ENCODE peak calls at places on chromosome 3, in nine cellular contexts. D, Z, X, B, C, R, U, O and E are unnamed samples.

GRCh38 chr3:30012941-30013543 is 593.4 kb upstream of the TGFBR2 start:
- DNase-seq in C (peak), R (peak), X (peak), Z (peak), D (peak), B (peak), U (peak), O (no peak), E (peak)

GRCh38 chr3:174219738-174220137 is 639.4 kb upstream of the NAALADL2 start:
- DNase-seq in B (no peak), R (no peak), D (peak), O (no peak), C (no peak), X (peak), U (no peak), Z (no peak), E (no peak)

GRCh38 chr3:145798691-145799550 is 362.1 kb downstream of the PLOD2 start:
- DNase-seq in U (peak), D (peak), C (no peak), B (no peak), O (no peak), R (no peak), X (no peak), Z (no peak), E (no peak)

GRCh38 chr3:117853923-117854322 is 1144.3 kb downstream of the TUSC7 start:
- DNase-seq in X (peak), O (no peak), B (no peak), C (no peak), D (no peak), U (peak), Z (no peak), R (peak), E (peak)

GRCh38 chr3:58093573-58094195 is 85.5 kb downstream of the FLNB start:
- DNase-seq in U (peak), O (no peak), X (no peak), B (no peak), R (no peak), C (no peak), D (no peak), Z (no peak), E (peak)

GRCh38 chr3:2218375-2218774 is 119.7 kb downstream of the CNTN4 start:
- DNase-seq in R (no peak), X (no peak), B (no peak), C (no peak), O (no peak), Z (no peak), U (no peak), D (no peak), E (no peak)

GRCh38 chr3:148614463-148614862 is 83.2 kb upstream of the AGTR1 start:
- DNase-seq in R (no peak), D (peak), Z (no peak), B (no peak), O (no peak), X (peak), U (no peak), C (no peak), E (no peak)

GRCh38 chr3:51673802-51674654 is 3.0 kb downstream of the TEX264 start:
- DNase-seq in C (no peak), R (no peak), Z (no peak), O (no peak), X (no peak), U (no peak), D (no peak), B (no peak), E (no peak)

GRCh38 chr3:70999730-71000129 is 583.8 kb downstream of the FOXP1 start:
- DNase-seq in O (no peak), X (no peak), D (no peak), R (peak), Z (no peak), U (peak), C (no peak), B (no peak), E (peak)

GRCh38 chr3:171904829-171905228 is 61.7 kb downstream of the TMEM212 start:
- DNase-seq in D (no peak), Z (no peak), C (no peak), B (no peak), O (no peak), U (peak), X (no peak), R (no peak), E (no peak)

GRCh38 chr3:8324727-8325126 is 176.9 kb upstream of the LMCD1 start:
- DNase-seq in B (peak), D (peak), C (peak), U (peak), Z (no peak), O (peak), R (peak), X (no peak), E (peak)

GRCh38 chr3:57105585-57105984 is 45.1 kb downstream of the SPATA12 start:
- DNase-seq in O (no peak), X (no peak), R (no peak), B (no peak), C (no peak), Z (no peak), U (no peak), D (no peak), E (no peak)

GRCh38 chr3:45507820-45508317 is 86.7 kb upstream of the LIMD1 start:
- DNase-seq in D (peak), Z (no peak), R (no peak), U (peak), B (no peak), C (no peak), X (peak), O (no peak), E (peak)